ENCODE peak calls at places on chromosomes 4 and X, in ten cellular contexts. One of them, this sample, is unnamed.

GRCh38 chrX:54821310-54821709 is 13.8 kb downstream of the MAGED2 start:
- DNase-seq in cardiac muscle cell: no peak
- DNase-seq in mucosa of descending colon: no peak
- DNase-seq in IMR-90: no peak
- DNase-seq in A673: no peak
- DNase-seq in progenitor cell of endocrine pancreas: no peak
- DNase-seq in HFF-Myc: no peak
- DNase-seq in brain microvascular endothelial cell: no peak
- DNase-seq in OCI-LY7: no peak
- DNase-seq in dorsolateral prefrontal cortex: no peak
- DNase-seq in this sample: no peak

GRCh38 chr4:103264905-103265304 is 66.8 kb upstream of the CENPE start:
- DNase-seq in cardiac muscle cell: no peak
- DNase-seq in mucosa of descending colon: no peak
- DNase-seq in IMR-90: no peak
- DNase-seq in A673: no peak
- DNase-seq in progenitor cell of endocrine pancreas: no peak
- DNase-seq in HFF-Myc: no peak
- DNase-seq in brain microvascular endothelial cell: no peak
- DNase-seq in OCI-LY7: no peak
- DNase-seq in dorsolateral prefrontal cortex: no peak
- DNase-seq in this sample: no peak

GRCh38 chr4:118557298-118557851 is 127.8 kb upstream of the METTL14 start:
- DNase-seq in cardiac muscle cell: no peak
- DNase-seq in mucosa of descending colon: no peak
- DNase-seq in IMR-90: peak
- DNase-seq in A673: peak
- DNase-seq in progenitor cell of endocrine pancreas: no peak
- DNase-seq in HFF-Myc: peak
- DNase-seq in brain microvascular endothelial cell: peak
- DNase-seq in OCI-LY7: no peak
- DNase-seq in dorsolateral prefrontal cortex: no peak
- DNase-seq in this sample: no peak

GRCh38 chrX:15242899-15243555 is 26.9 kb downstream of the ASB9 start:
- DNase-seq in cardiac muscle cell: peak
- DNase-seq in mucosa of descending colon: no peak
- DNase-seq in IMR-90: peak
- DNase-seq in A673: peak
- DNase-seq in progenitor cell of endocrine pancreas: no peak
- DNase-seq in HFF-Myc: peak
- DNase-seq in brain microvascular endothelial cell: peak
- DNase-seq in OCI-LY7: peak
- DNase-seq in dorsolateral prefrontal cortex: no peak
- DNase-seq in this sample: no peak

GRCh38 chr4:1010522-1011021 is 854 bp upstream of the FGFRL1 start:
- DNase-seq in cardiac muscle cell: no peak
- DNase-seq in mucosa of descending colon: peak
- DNase-seq in IMR-90: peak
- DNase-seq in A673: peak
- DNase-seq in progenitor cell of endocrine pancreas: no peak
- DNase-seq in HFF-Myc: no peak
- DNase-seq in brain microvascular endothelial cell: peak
- DNase-seq in OCI-LY7: peak
- DNase-seq in dorsolateral prefrontal cortex: no peak
- DNase-seq in this sample: no peak

GRCh38 chr4:83651846-83652245 is 115.9 kb downstream of the GPAT3 start:
- DNase-seq in cardiac muscle cell: no peak
- DNase-seq in mucosa of descending colon: no peak
- DNase-seq in IMR-90: no peak
- DNase-seq in A673: no peak
- DNase-seq in progenitor cell of endocrine pancreas: no peak
- DNase-seq in HFF-Myc: no peak
- DNase-seq in brain microvascular endothelial cell: no peak
- DNase-seq in OCI-LY7: no peak
- DNase-seq in dorsolateral prefrontal cortex: no peak
- DNase-seq in this sample: no peak

GRCh38 chr4:171794528-171794927 is 18.7 kb upstream of the GALNTL6 start:
- DNase-seq in cardiac muscle cell: peak
- DNase-seq in mucosa of descending colon: no peak
- DNase-seq in IMR-90: no peak
- DNase-seq in A673: no peak
- DNase-seq in progenitor cell of endocrine pancreas: no peak
- DNase-seq in HFF-Myc: no peak
- DNase-seq in brain microvascular endothelial cell: no peak
- DNase-seq in OCI-LY7: no peak
- DNase-seq in dorsolateral prefrontal cortex: no peak
- DNase-seq in this sample: no peak

GRCh38 chr4:123102897-123103489 is 180.6 kb upstream of the NUDT6 start:
- DNase-seq in cardiac muscle cell: peak
- DNase-seq in mucosa of descending colon: no peak
- DNase-seq in IMR-90: peak
- DNase-seq in A673: peak
- DNase-seq in progenitor cell of endocrine pancreas: no peak
- DNase-seq in HFF-Myc: no peak
- DNase-seq in brain microvascular endothelial cell: peak
- DNase-seq in OCI-LY7: peak
- DNase-seq in dorsolateral prefrontal cortex: no peak
- DNase-seq in this sample: no peak

GRCh38 chr4:8465615-8466611 is 25.3 kb downstream of the TRMT44 start:
- DNase-seq in cardiac muscle cell: no peak
- DNase-seq in mucosa of descending colon: no peak
- DNase-seq in IMR-90: no peak
- DNase-seq in A673: no peak
- DNase-seq in progenitor cell of endocrine pancreas: no peak
- DNase-seq in HFF-Myc: no peak
- DNase-seq in brain microvascular endothelial cell: no peak
- DNase-seq in OCI-LY7: no peak
- DNase-seq in dorsolateral prefrontal cortex: no peak
- DNase-seq in this sample: no peak

GRCh38 chr4:108170729-108171540 is 2.2 kb upstream of the LEF1 start:
- DNase-seq in cardiac muscle cell: peak
- DNase-seq in mucosa of descending colon: no peak
- DNase-seq in IMR-90: no peak
- DNase-seq in A673: peak
- DNase-seq in progenitor cell of endocrine pancreas: no peak
- DNase-seq in HFF-Myc: no peak
- DNase-seq in brain microvascular endothelial cell: no peak
- DNase-seq in OCI-LY7: no peak
- DNase-seq in dorsolateral prefrontal cortex: no peak
- DNase-seq in this sample: no peak

GRCh38 chr4:48126621-48127020 is 7.4 kb downstream of the TXK start:
- DNase-seq in cardiac muscle cell: no peak
- DNase-seq in mucosa of descending colon: no peak
- DNase-seq in IMR-90: no peak
- DNase-seq in A673: no peak
- DNase-seq in progenitor cell of endocrine pancreas: no peak
- DNase-seq in HFF-Myc: no peak
- DNase-seq in brain microvascular endothelial cell: no peak
- DNase-seq in OCI-LY7: no peak
- DNase-seq in dorsolateral prefrontal cortex: no peak
- DNase-seq in this sample: no peak

GRCh38 chr4:76960014-76960413 is 10.5 kb downstream of the SEPTIN11 start:
- DNase-seq in cardiac muscle cell: no peak
- DNase-seq in mucosa of descending colon: no peak
- DNase-seq in IMR-90: no peak
- DNase-seq in A673: no peak
- DNase-seq in progenitor cell of endocrine pancreas: no peak
- DNase-seq in HFF-Myc: no peak
- DNase-seq in brain microvascular endothelial cell: no peak
- DNase-seq in OCI-LY7: no peak
- DNase-seq in dorsolateral prefrontal cortex: no peak
- DNase-seq in this sample: no peak

GRCh38 chrX:2774057-2774456 is 22.2 kb downstream of the XG start:
- DNase-seq in cardiac muscle cell: no peak
- DNase-seq in mucosa of descending colon: no peak
- DNase-seq in IMR-90: no peak
- DNase-seq in A673: no peak
- DNase-seq in progenitor cell of endocrine pancreas: no peak
- DNase-seq in HFF-Myc: no peak
- DNase-seq in brain microvascular endothelial cell: no peak
- DNase-seq in OCI-LY7: no peak
- DNase-seq in dorsolateral prefrontal cortex: no peak
- DNase-seq in this sample: no peak

GRCh38 chr4:152780267-152780811 is 585 bp downstream of the ARFIP1 start:
- DNase-seq in cardiac muscle cell: no peak
- DNase-seq in mucosa of descending colon: no peak
- DNase-seq in IMR-90: peak
- DNase-seq in A673: peak
- DNase-seq in progenitor cell of endocrine pancreas: no peak
- DNase-seq in HFF-Myc: no peak
- DNase-seq in brain microvascular endothelial cell: peak
- DNase-seq in OCI-LY7: no peak
- DNase-seq in dorsolateral prefrontal cortex: no peak
- DNase-seq in this sample: no peak

GRCh38 chr4:177097291-177097690 is 212.4 kb upstream of the NEIL3 start:
- DNase-seq in cardiac muscle cell: no peak
- DNase-seq in mucosa of descending colon: no peak
- DNase-seq in IMR-90: no peak
- DNase-seq in A673: no peak
- DNase-seq in progenitor cell of endocrine pancreas: no peak
- DNase-seq in HFF-Myc: no peak
- DNase-seq in brain microvascular endothelial cell: no peak
- DNase-seq in OCI-LY7: no peak
- DNase-seq in dorsolateral prefrontal cortex: no peak
- DNase-seq in this sample: no peak

DNA sequence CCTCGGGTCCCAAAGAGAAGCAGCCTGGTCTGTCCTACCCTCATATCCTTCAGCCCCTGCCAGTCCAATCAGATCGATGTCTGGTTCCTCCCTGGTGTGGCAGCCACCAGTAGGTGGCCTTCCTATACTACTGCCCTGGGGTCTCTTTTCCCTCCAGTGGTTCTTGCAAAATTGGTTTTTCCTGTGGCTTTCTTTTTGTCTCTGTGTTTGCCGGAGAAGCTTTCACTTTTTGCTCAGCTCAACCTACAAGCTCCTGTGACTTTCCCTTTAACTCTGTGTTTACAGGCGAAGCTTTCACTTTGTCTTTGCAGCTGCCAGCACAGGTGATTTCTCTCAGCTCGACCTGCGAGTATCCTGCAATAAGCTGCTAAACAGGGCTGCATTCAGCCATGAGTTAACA is 46.8 kb downstream of the UGT2A3 start:
- DNase-seq in cardiac muscle cell: no peak
- DNase-seq in mucosa of descending colon: peak
- DNase-seq in IMR-90: no peak
- DNase-seq in A673: no peak
- DNase-seq in progenitor cell of endocrine pancreas: no peak
- DNase-seq in HFF-Myc: no peak
- DNase-seq in brain microvascular endothelial cell: no peak
- DNase-seq in OCI-LY7: no peak
- DNase-seq in dorsolateral prefrontal cortex: no peak
- DNase-seq in this sample: no peak
- TF ChIP-seq CTCF in cardiac muscle cell: no peak
- TF ChIP-seq CTCF in mucosa of descending colon: no peak
- TF ChIP-seq CTCF in IMR-90: no peak
- TF ChIP-seq CTCF in A673: peak
- TF ChIP-seq CTCF in progenitor cell of endocrine pancreas: peak
- TF ChIP-seq CTCF in HFF-Myc: no peak
- TF ChIP-seq CTCF in brain microvascular endothelial cell: peak
- TF ChIP-seq CTCF in OCI-LY7: no peak
- TF ChIP-seq CTCF in dorsolateral prefrontal cortex: no peak
- TF ChIP-seq CTCF in this sample: no peak

DNA sequence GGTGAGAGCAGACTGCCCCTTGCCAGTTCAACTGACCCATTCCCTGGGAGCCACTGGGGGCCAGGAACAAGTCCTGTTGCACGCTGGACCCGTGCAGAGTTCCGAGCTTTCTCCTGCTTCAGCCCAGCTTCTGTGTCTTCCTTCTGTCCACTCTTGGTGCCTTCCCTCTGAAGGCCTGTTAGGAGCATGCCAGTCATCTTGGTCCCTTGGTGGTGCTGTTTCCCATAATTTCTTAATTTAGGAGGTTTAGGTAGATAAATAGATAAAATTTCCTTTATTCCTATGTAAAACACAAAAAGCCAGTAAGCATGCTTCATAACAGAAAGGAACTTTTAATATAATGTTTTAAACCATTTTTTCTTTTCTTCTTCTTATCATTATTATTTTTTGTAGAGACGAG is 672.7 kb downstream of the CCSER1 start:
- DNase-seq in cardiac muscle cell: no peak
- DNase-seq in mucosa of descending colon: no peak
- DNase-seq in IMR-90: no peak
- DNase-seq in A673: no peak
- DNase-seq in progenitor cell of endocrine pancreas: no peak
- DNase-seq in HFF-Myc: no peak
- DNase-seq in brain microvascular endothelial cell: no peak
- DNase-seq in OCI-LY7: no peak
- DNase-seq in dorsolateral prefrontal cortex: no peak
- DNase-seq in this sample: no peak
- TF ChIP-seq CTCF in cardiac muscle cell: no peak
- TF ChIP-seq CTCF in mucosa of descending colon: no peak
- TF ChIP-seq CTCF in IMR-90: no peak
- TF ChIP-seq CTCF in A673: no peak
- TF ChIP-seq CTCF in progenitor cell of endocrine pancreas: no peak
- TF ChIP-seq CTCF in HFF-Myc: no peak
- TF ChIP-seq CTCF in brain microvascular endothelial cell: no peak
- TF ChIP-seq CTCF in OCI-LY7: no peak
- TF ChIP-seq CTCF in dorsolateral prefrontal cortex: no peak
- TF ChIP-seq CTCF in this sample: no peak

GRCh38 chrX:30190426-30190825 is 24.9 kb upstream of the MAGEB2 start:
- DNase-seq in cardiac muscle cell: no peak
- DNase-seq in mucosa of descending colon: no peak
- DNase-seq in IMR-90: no peak
- DNase-seq in A673: no peak
- DNase-seq in progenitor cell of endocrine pancreas: no peak
- DNase-seq in HFF-Myc: no peak
- DNase-seq in brain microvascular endothelial cell: no peak
- DNase-seq in OCI-LY7: no peak
- DNase-seq in dorsolateral prefrontal cortex: no peak
- DNase-seq in this sample: no peak

GRCh38 chrX:30196322-30196721 is 19.0 kb upstream of the MAGEB2 start:
- DNase-seq in cardiac muscle cell: peak
- DNase-seq in mucosa of descending colon: no peak
- DNase-seq in IMR-90: peak
- DNase-seq in A673: peak
- DNase-seq in progenitor cell of endocrine pancreas: no peak
- DNase-seq in HFF-Myc: no peak
- DNase-seq in brain microvascular endothelial cell: peak
- DNase-seq in OCI-LY7: peak
- DNase-seq in dorsolateral prefrontal cortex: no peak
- DNase-seq in this sample: no peak
- TF ChIP-seq CTCF in cardiac muscle cell: no peak
- TF ChIP-seq CTCF in mucosa of descending colon: no peak
- TF ChIP-seq CTCF in IMR-90: peak
- TF ChIP-seq CTCF in A673: peak
- TF ChIP-seq CTCF in progenitor cell of endocrine pancreas: peak
- TF ChIP-seq CTCF in HFF-Myc: no peak
- TF ChIP-seq CTCF in brain microvascular endothelial cell: peak
- TF ChIP-seq CTCF in OCI-LY7: peak
- TF ChIP-seq CTCF in dorsolateral prefrontal cortex: peak
- TF ChIP-seq CTCF in this sample: no peak

DNA sequence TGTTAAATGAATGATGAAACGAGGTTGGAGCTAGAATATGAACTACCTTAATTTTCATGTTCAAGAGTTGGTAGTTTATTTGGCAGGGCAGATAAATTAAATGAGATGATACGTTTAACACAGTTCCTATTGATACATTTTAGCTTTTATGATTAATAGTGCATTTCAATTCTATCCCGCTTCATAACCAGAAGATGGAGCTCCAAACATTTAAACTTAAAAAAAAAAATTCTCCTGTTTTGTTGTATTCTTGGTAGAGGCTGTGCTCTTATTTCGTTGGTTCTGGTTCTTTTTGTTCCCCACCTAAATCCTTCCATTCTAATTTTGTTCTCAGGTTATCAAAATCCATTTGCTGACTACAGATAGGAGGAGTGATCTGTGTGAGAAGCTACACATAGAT is 71.8 kb upstream of the PTPN13 start:
- DNase-seq in cardiac muscle cell: no peak
- DNase-seq in mucosa of descending colon: no peak
- DNase-seq in IMR-90: no peak
- DNase-seq in A673: no peak
- DNase-seq in progenitor cell of endocrine pancreas: no peak
- DNase-seq in HFF-Myc: no peak
- DNase-seq in brain microvascular endothelial cell: no peak
- DNase-seq in OCI-LY7: no peak
- DNase-seq in dorsolateral prefrontal cortex: no peak
- DNase-seq in this sample: no peak
- TF ChIP-seq CTCF in cardiac muscle cell: peak
- TF ChIP-seq CTCF in mucosa of descending colon: no peak
- TF ChIP-seq CTCF in IMR-90: peak
- TF ChIP-seq CTCF in A673: peak
- TF ChIP-seq CTCF in progenitor cell of endocrine pancreas: no peak
- TF ChIP-seq CTCF in HFF-Myc: no peak
- TF ChIP-seq CTCF in brain microvascular endothelial cell: no peak
- TF ChIP-seq CTCF in OCI-LY7: no peak
- TF ChIP-seq CTCF in dorsolateral prefrontal cortex: peak
- TF ChIP-seq CTCF in this sample: no peak

This sample was measured in mesothelial cell of epicardium.